ENCODE peak calls at places on chromosome 20, in four cellular contexts. P, S, I and R are unnamed samples.

GRCh38 chr20:47487175-47487917 is 14.3 kb upstream of the NCOA3 start:
- DNase-seq in P (peak), S (no peak), I (no peak), R (peak)

GRCh38 chr20:36975085-36975829 is 23.7 kb upstream of the SAMHD1 start:
- DNase-seq in P (no peak), S (no peak), I (peak), R (peak)

GRCh38 chr20:63234693-63235398 is 859 bp upstream of the BIRC7 start:
- DNase-seq in P (no peak), S (no peak), I (no peak), R (no peak)

GRCh38 chr20:33871362-33871761 is 60.2 kb downstream of the CHMP4B start:
- DNase-seq in P (no peak), S (no peak), I (no peak), R (no peak)

GRCh38 chr20:24580855-24581254 is 111.4 kb downstream of the SYNDIG1 start:
- DNase-seq in P (no peak), S (no peak), I (no peak), R (no peak)

GRCh38 chr20:36362978-36363713 is 57.0 kb downstream of the DLGAP4 start:
- DNase-seq in P (no peak), S (no peak), I (no peak), R (no peak)

GRCh38 chr20:14677455-14677854 is 340.0 kb upstream of the FLRT3 start:
- DNase-seq in P (no peak), S (no peak), I (no peak), R (no peak)

GRCh38 chr20:11170565-11170964 is 496.8 kb upstream of the JAG1 start:
- DNase-seq in P (no peak), S (no peak), I (no peak), R (no peak)

GRCh38 chr20:13166006-13166405 is 55.1 kb upstream of the ISM1 start:
- DNase-seq in P (peak), S (no peak), I (no peak), R (no peak)

GRCh38 chr20:676315-676937 is 824 bp upstream of the SCRT2 start:
- DNase-seq in P (no peak), S (no peak), I (no peak), R (no peak)

GRCh38 chr20:34410331-34410730 is 47.3 kb downstream of the ITCH start:
- DNase-seq in P (no peak), S (peak), I (no peak), R (no peak)

GRCh38 chr20:376750-377149 is 3.8 kb upstream of the TRIB3 start:
- DNase-seq in P (no peak), S (no peak), I (no peak), R (no peak)

GRCh38 chr20:48275737-48276342 is 490.6 kb upstream of the SULF2 start:
- DNase-seq in P (no peak), S (no peak), I (no peak), R (no peak)

GRCh38 chr20:63435552-63435951 is 36.9 kb downstream of the KCNQ2 start:
- DNase-seq in P (no peak), S (no peak), I (no peak), R (no peak)

GRCh38 chr20:14925286-14925685 is 587.9 kb upstream of the FLRT3 start:
- DNase-seq in P (no peak), S (no peak), I (no peak), R (no peak)

GRCh38 chr20:16945619-16946018 is 197.5 kb downstream of the OTOR start:
- DNase-seq in P (no peak), S (no peak), I (no peak), R (no peak)

GRCh38 chr20:18266282-18266681 is 22.0 kb upstream of the ZNF133 start:
- DNase-seq in P (no peak), S (no peak), I (no peak), R (no peak)

GRCh38 chr20:44750081-44750805 is 4.6 kb downstream of the KCNK15 start:
- DNase-seq in P (no peak), S (no peak), I (no peak), R (no peak)

GRCh38 chr20:63482021-63482587 is 9.6 kb upstream of the KCNQ2 start:
- DNase-seq in P (no peak), S (no peak), I (no peak), R (no peak)

GRCh38 chr20:14470231-14470894 is 133.0 kb upstream of the FLRT3 start:
- DNase-seq in P (no peak), S (no peak), I (no peak), R (no peak)

GRCh38 chr20:62297449-62298227 is 5.2 kb upstream of the ADRM1 start:
- DNase-seq in P (no peak), S (no peak), I (no peak), R (no peak)

GRCh38 chr20:62138204-62138543 is 5.0 kb downstream of the PSMA7 start:
- DNase-seq in P (no peak), S (no peak), I (no peak), R (no peak)

GRCh38 chr20:7855545-7855944 is 84.7 kb downstream of the HAO1 start:
- DNase-seq in P (no peak), S (no peak), I (no peak), R (no peak)

GRCh38 chr20:62395311-62396242 is 8.7 kb downstream of the RPS21 start:
- DNase-seq in P (no peak), S (no peak), I (no peak), R (no peak)

GRCh38 chr20:10352934-10353866 is 80.8 kb downstream of the MKKS start:
- DNase-seq in P (no peak), S (no peak), I (no peak), R (no peak)

GRCh38 chr20:50067018-50067417 is 45.9 kb downstream of the UBE2V1 start:
- DNase-seq in P (no peak), S (no peak), I (no peak), R (no peak)

GRCh38 chr20:9617940-9618339 is 103.5 kb downstream of the LAMP5 start:
- DNase-seq in P (peak), S (no peak), I (no peak), R (no peak)

GRCh38 chr20:5657190-5657872 is 92.9 kb upstream of the SHLD1 start:
- DNase-seq in P (peak), S (peak), I (no peak), R (no peak)